ENCODE peak calls at places on chromosome 19, in five cellular contexts. One of them, this sample, is unnamed.

GRCh38 chr19:55460670-55461258 is 678 bp downstream of the ISOC2 start:
- DNase-seq in tibial nerve: peak; percentile 68
- DNase-seq in fibroblast of the aortic adventitia: peak; percentile 91
- DNase-seq in sigmoid colon: peak; percentile 96
- DNase-seq in ovary: peak; percentile 94
- DNase-seq in this sample: no peak

GRCh38 chr19:41023193-41023592 is 32.1 kb downstream of the CYP2B6 start:
- DNase-seq in ovary: no peak
- DNase-seq in sigmoid colon: no peak
- DNase-seq in fibroblast of the aortic adventitia: no peak
- DNase-seq in tibial nerve: no peak
- DNase-seq in this sample: no peak

GRCh38 chr19:33819496-33819874 is 22.8 kb downstream of the KCTD15 start:
- DNase-seq in sigmoid colon: no peak
- DNase-seq in tibial nerve: no peak
- DNase-seq in fibroblast of the aortic adventitia: no peak
- DNase-seq in ovary: no peak
- DNase-seq in this sample: no peak

GRCh38 chr19:47651691-47652090 is 42.8 kb downstream of the BICRA start:
- DNase-seq in sigmoid colon: no peak
- DNase-seq in fibroblast of the aortic adventitia: no peak
- DNase-seq in ovary: no peak
- DNase-seq in tibial nerve: no peak
- DNase-seq in this sample: no peak

GRCh38 chr19:46828484-46828883 is 22.2 kb downstream of the AP2S1 start:
- DNase-seq in fibroblast of the aortic adventitia: no peak
- DNase-seq in sigmoid colon: no peak
- DNase-seq in tibial nerve: no peak
- DNase-seq in ovary: no peak
- DNase-seq in this sample: no peak

GRCh38 chr19:34482380-34483250 is 1.1 kb downstream of the WTIP start:
- DNase-seq in tibial nerve: no peak
- DNase-seq in sigmoid colon: no peak
- DNase-seq in ovary: peak; percentile 49
- DNase-seq in fibroblast of the aortic adventitia: peak; percentile 32
- DNase-seq in this sample: no peak

GRCh38 chr19:35621708-35622107 is 7.1 kb upstream of the RBM42 start:
- DNase-seq in sigmoid colon: no peak
- DNase-seq in fibroblast of the aortic adventitia: no peak
- DNase-seq in ovary: no peak
- DNase-seq in tibial nerve: no peak
- DNase-seq in this sample: no peak

GRCh38 chr19:38721977-38722773 is 22.1 kb downstream of the CAPN12 start:
- DNase-seq in sigmoid colon: no peak
- DNase-seq in ovary: no peak
- DNase-seq in tibial nerve: peak; percentile 56
- DNase-seq in fibroblast of the aortic adventitia: no peak
- DNase-seq in this sample: peak; percentile 23

GRCh38 chr19:33374406-33374703 is 846 bp downstream of the CEBPG start:
- DNase-seq in sigmoid colon: no peak
- DNase-seq in ovary: peak; percentile 39
- DNase-seq in fibroblast of the aortic adventitia: peak; percentile 53
- DNase-seq in tibial nerve: no peak
- DNase-seq in this sample: peak; percentile 52

GRCh38 chr19:13689050-13689449 is 75.3 kb upstream of the MRI1 start:
- DNase-seq in tibial nerve: no peak
- DNase-seq in fibroblast of the aortic adventitia: peak; percentile 42
- DNase-seq in ovary: no peak
- DNase-seq in sigmoid colon: no peak
- DNase-seq in this sample: no peak

GRCh38 chr19:10317045-10317856 is 1.4 kb upstream of the FDX2 start:
- DNase-seq in sigmoid colon: no peak
- DNase-seq in ovary: no peak
- DNase-seq in tibial nerve: no peak
- DNase-seq in fibroblast of the aortic adventitia: no peak
- DNase-seq in this sample: no peak

GRCh38 chr19:46602392-46603194 is 1.5 kb downstream of the CALM3 start:
- DNase-seq in ovary: peak; percentile 43
- DNase-seq in sigmoid colon: peak; percentile 62
- DNase-seq in fibroblast of the aortic adventitia: peak; percentile 23
- DNase-seq in tibial nerve: no peak
- DNase-seq in this sample: no peak

GRCh38 chr19:23916991-23917390 is 2.3 kb downstream of the ZNF726 start:
- DNase-seq in sigmoid colon: no peak
- DNase-seq in fibroblast of the aortic adventitia: peak; percentile 0
- DNase-seq in tibial nerve: no peak
- DNase-seq in ovary: no peak
- DNase-seq in this sample: no peak

GRCh38 chr19:16564842-16565241 is 7.4 kb downstream of the SLC35E1 start:
- DNase-seq in sigmoid colon: no peak
- DNase-seq in fibroblast of the aortic adventitia: no peak
- DNase-seq in tibial nerve: no peak
- DNase-seq in ovary: no peak
- DNase-seq in this sample: no peak

GRCh38 chr19:7844405-7844804 is 14.4 kb downstream of the EVI5L start:
- DNase-seq in sigmoid colon: no peak
- DNase-seq in tibial nerve: no peak
- DNase-seq in ovary: no peak
- DNase-seq in fibroblast of the aortic adventitia: no peak
- DNase-seq in this sample: no peak

GRCh38 chr19:1239796-1240737 is 1.5 kb upstream of the ATP5F1D start:
- DNase-seq in fibroblast of the aortic adventitia: peak; percentile 88
- DNase-seq in ovary: peak; percentile 97
- DNase-seq in tibial nerve: peak; percentile 79
- DNase-seq in sigmoid colon: peak; percentile 96
- DNase-seq in this sample: peak; percentile 90
- H3K4me3 ChIP-seq in fibroblast of the aortic adventitia: peak overlapping the region; percentile 51
- H3K4me3 ChIP-seq in ovary: peak overlapping the region; percentile 21
- H3K4me3 ChIP-seq in tibial nerve: peak overlapping the region; percentile 34
- H3K4me3 ChIP-seq in sigmoid colon: no peak overlapping the region
- H3K4me3 ChIP-seq in this sample: peak overlapping the region; percentile 97

GRCh38 chr19:42324655-42325307 is 654 bp upstream of the MEGF8 start:
- DNase-seq in sigmoid colon: no peak
- DNase-seq in tibial nerve: no peak
- DNase-seq in fibroblast of the aortic adventitia: no peak
- DNase-seq in ovary: peak; percentile 67
- DNase-seq in this sample: no peak

GRCh38 chr19:42325308-42325895 is at the start of gene MEGF8:
- DNase-seq in sigmoid colon: peak; percentile 99
- DNase-seq in ovary: peak; percentile 98
- DNase-seq in tibial nerve: peak; percentile 92
- DNase-seq in fibroblast of the aortic adventitia: peak; percentile 99
- DNase-seq in this sample: peak; percentile 95

GRCh38 chr19:42323852-42324654 is 1.4 kb upstream of the MEGF8 start:
- DNase-seq in fibroblast of the aortic adventitia: no peak
- DNase-seq in sigmoid colon: no peak
- DNase-seq in ovary: peak; percentile 42
- DNase-seq in tibial nerve: no peak
- DNase-seq in this sample: no peak

GRCh38 chr19:42322305-42322704 is 3.1 kb upstream of the MEGF8 start:
- DNase-seq in ovary: no peak
- DNase-seq in sigmoid colon: no peak
- DNase-seq in fibroblast of the aortic adventitia: no peak
- DNase-seq in tibial nerve: no peak
- DNase-seq in this sample: no peak

GRCh38 chr19:42323473-42323851 is 2.0 kb upstream of the MEGF8 start:
- DNase-seq in tibial nerve: no peak
- DNase-seq in sigmoid colon: no peak
- DNase-seq in ovary: no peak
- DNase-seq in fibroblast of the aortic adventitia: no peak
- DNase-seq in this sample: no peak
- H3K4me3 ChIP-seq in tibial nerve: no peak overlapping the region
- H3K4me3 ChIP-seq in sigmoid colon: no peak overlapping the region
- H3K4me3 ChIP-seq in ovary: no peak overlapping the region
- H3K4me3 ChIP-seq in fibroblast of the aortic adventitia: no peak overlapping the region
- H3K4me3 ChIP-seq in this sample: no peak overlapping the region

GRCh38 chr19:44749994-44750393 is 1.5 kb downstream of the BCL3 start:
- DNase-seq in tibial nerve: no peak
- DNase-seq in fibroblast of the aortic adventitia: no peak
- DNase-seq in sigmoid colon: no peak
- DNase-seq in ovary: peak; percentile 33
- DNase-seq in this sample: no peak

GRCh38 chr19:44748426-44749254 is at the start of gene BCL3:
- DNase-seq in ovary: peak; percentile 74
- DNase-seq in sigmoid colon: peak; percentile 80
- DNase-seq in fibroblast of the aortic adventitia: no peak
- DNase-seq in tibial nerve: no peak
- DNase-seq in this sample: no peak

GRCh38 chr19:44749318-44749717 is 810 bp downstream of the BCL3 start:
- DNase-seq in ovary: no peak
- DNase-seq in sigmoid colon: no peak
- DNase-seq in tibial nerve: no peak
- DNase-seq in fibroblast of the aortic adventitia: no peak
- DNase-seq in this sample: no peak

GRCh38 chr19:44752123-44752815 is 3.8 kb downstream of the BCL3 start:
- DNase-seq in sigmoid colon: no peak
- DNase-seq in tibial nerve: no peak
- DNase-seq in fibroblast of the aortic adventitia: no peak
- DNase-seq in ovary: no peak
- DNase-seq in this sample: no peak

GRCh38 chr19:44750713-44751112 is 2.2 kb downstream of the BCL3 start:
- DNase-seq in sigmoid colon: no peak
- DNase-seq in ovary: no peak
- DNase-seq in fibroblast of the aortic adventitia: no peak
- DNase-seq in tibial nerve: no peak
- DNase-seq in this sample: no peak
- H3K4me3 ChIP-seq in sigmoid colon: no peak overlapping the region
- H3K4me3 ChIP-seq in ovary: no peak overlapping the region
- H3K4me3 ChIP-seq in fibroblast of the aortic adventitia: peak overlapping the region; percentile 90
- H3K4me3 ChIP-seq in tibial nerve: no peak overlapping the region
- H3K4me3 ChIP-seq in this sample: no peak overlapping the region

DNA sequence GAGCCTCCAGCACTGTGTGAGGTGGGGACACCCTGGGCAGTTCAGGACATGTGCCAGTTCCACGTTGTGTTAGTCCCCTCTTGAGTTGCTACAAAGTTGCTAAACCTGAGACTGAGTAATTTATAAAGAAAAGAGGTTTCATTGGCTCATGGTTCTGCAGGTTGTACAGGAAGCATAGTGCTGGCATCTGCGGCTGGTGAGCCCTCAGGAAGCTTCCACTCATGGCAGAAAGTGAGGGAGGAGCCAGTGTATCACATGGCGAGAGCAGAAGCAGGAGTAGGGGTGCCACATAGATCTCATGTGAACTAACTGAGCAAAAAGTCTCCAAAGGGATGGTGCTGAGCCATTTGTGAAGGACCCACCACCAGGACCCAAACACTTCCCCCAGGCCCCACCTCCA is 33.2 kb downstream of the TRPM4 start:
- DNase-seq in fibroblast of the aortic adventitia: no peak
- DNase-seq in ovary: no peak
- DNase-seq in sigmoid colon: no peak
- DNase-seq in tibial nerve: no peak
- DNase-seq in this sample: no peak
- H3K4me3 ChIP-seq in fibroblast of the aortic adventitia: no peak overlapping the region
- H3K4me3 ChIP-seq in ovary: no peak overlapping the region
- H3K4me3 ChIP-seq in sigmoid colon: no peak overlapping the region
- H3K4me3 ChIP-seq in tibial nerve: no peak overlapping the region
- H3K4me3 ChIP-seq in this sample: no peak overlapping the region